ENCODE peak calls at places on chromosomes 3 and 15, in eight cellular contexts. X is prostate gland, M is sigmoid colon, R is fibroblast of lung, J is HFF-Myc, I is heart left ventricle, C is GM12865, F is cardiac muscle cell. P is an unnamed sample.

GRCh38 chr3:95134693-95135375 is 1072.0 kb downstream of the NSUN3 start:
- DNase-seq in R (no peak), J (no peak), I (no peak), X (no peak), C (no peak), M (no peak), F (no peak), P (peak; percentile 41)

GRCh38 chr15:55118341-55118740 is 78.4 kb downstream of the RSL24D1 start:
- DNase-seq in C (no peak), I (no peak), R (no peak), M (no peak), J (no peak), F (no peak), X (no peak), P (no peak)

GRCh38 chr3:111351334-111351733 is 190.7 kb upstream of the CD96 start:
- DNase-seq in M (no peak), J (no peak), C (no peak), I (no peak), R (no peak), F (no peak), X (no peak), P (no peak)

GRCh38 chr15:98996169-98996568 is 11.4 kb downstream of the PGPEP1L start:
- DNase-seq in C (peak; percentile 72), F (no peak), J (no peak), R (no peak), M (no peak), I (no peak), X (no peak), P (no peak)

GRCh38 chr3:1444196-1444595 is 351.4 kb downstream of the CNTN6 start:
- DNase-seq in F (no peak), M (no peak), R (no peak), J (no peak), C (no peak), X (no peak), I (no peak), P (no peak)

GRCh38 chr3:58963928-58964497 is 85.8 kb downstream of the CFAP20DC start:
- DNase-seq in F (no peak), C (no peak), I (no peak), X (no peak), J (no peak), M (no peak), R (peak; percentile 43), P (no peak)

GRCh38 chr3:51937014-51937413 is 4.7 kb downstream of the RRP9 start:
- DNase-seq in F (no peak), J (no peak), R (peak; percentile 18), M (peak; percentile 62), X (no peak), C (no peak), I (no peak), P (no peak)

GRCh38 chr3:49422379-49423248 is at the start of gene AMT:
- DNase-seq in R (no peak), X (no peak), C (no peak), I (peak; percentile 72), M (no peak), J (no peak), F (peak; percentile 43), P (no peak)

GRCh38 chr3:43362183-43362582 is 75.8 kb downstream of the SNRK start:
- DNase-seq in C (no peak), J (no peak), F (no peak), X (no peak), M (no peak), I (no peak), R (no peak), P (no peak)

GRCh38 chr3:36900474-36901443 is 44.1 kb downstream of the TRANK1 start:
- DNase-seq in I (no peak), M (no peak), R (no peak), J (no peak), X (no peak), C (no peak), F (no peak), P (no peak)

GRCh38 chr3:42749025-42749752 is 23.9 kb downstream of the CCDC13 start:
- DNase-seq in R (no peak), M (peak; percentile 89), F (no peak), J (no peak), C (no peak), I (no peak), X (no peak), P (no peak)

GRCh38 chr3:163684651-163685050 is 1393.6 kb downstream of the SI start:
- DNase-seq in I (no peak), J (no peak), F (no peak), M (no peak), R (no peak), X (no peak), C (no peak), P (no peak)

GRCh38 chr15:40283615-40284306 is 897 bp upstream of the ANKRD63 start:
- DNase-seq in X (no peak), J (no peak), M (no peak), C (no peak), F (no peak), R (no peak), I (peak; percentile 20), P (no peak)

GRCh38 chr15:28114721-28115622 is 15.9 kb upstream of the OCA2 start:
- DNase-seq in I (no peak), M (peak; percentile 61), X (no peak), J (no peak), C (no peak), F (peak; percentile 57), R (no peak), P (no peak)

GRCh38 chr3:95319921-95320494 is 1257.1 kb downstream of the NSUN3 start:
- DNase-seq in I (no peak), J (no peak), C (no peak), X (no peak), F (no peak), M (no peak), R (no peak), P (no peak)

GRCh38 chr15:50307799-50308198 is 42.3 kb upstream of the HDC start:
- DNase-seq in I (no peak), C (no peak), M (no peak), J (no peak), F (no peak), R (no peak), X (no peak), P (no peak)

DNA sequence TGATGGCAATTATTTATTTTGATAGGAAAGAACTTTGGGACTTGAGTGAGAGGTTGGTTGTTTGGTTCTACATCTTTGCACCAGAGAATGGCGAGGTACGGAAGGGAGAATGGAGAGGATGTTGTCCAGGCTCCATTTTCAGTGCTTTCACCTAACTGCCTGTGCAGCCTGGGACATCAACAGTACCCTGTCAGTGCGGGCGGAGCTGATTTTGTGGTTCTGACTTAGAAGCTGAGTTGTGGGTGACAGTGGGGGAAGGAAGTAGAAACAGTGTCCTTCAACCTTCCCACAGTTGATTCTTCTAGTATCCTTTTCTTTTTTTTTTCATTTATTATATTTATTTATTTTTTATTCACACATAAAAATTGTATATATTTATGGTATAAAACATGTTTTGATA is 95.3 kb downstream of the TIGIT start:
- DNase-seq in C (no peak), M (no peak), R (no peak), I (no peak), J (no peak), F (no peak), X (no peak), P (no peak)
- TF ChIP-seq CTCF in C (no peak), M (no peak), R (no peak), I (no peak), J (no peak), F (no peak), X (no peak), P (no peak)

GRCh38 chr3:155619118-155619915 is 125.6 kb downstream of the PLCH1 start:
- DNase-seq in C (no peak), I (no peak), R (no peak), J (no peak), F (no peak), X (no peak), M (no peak), P (no peak)
- H3K4me3 ChIP-seq in C (no peak overlapping the region), I (no peak overlapping the region), R (no peak overlapping the region), J (no peak overlapping the region), F (no peak overlapping the region), X (no peak overlapping the region), M (no peak overlapping the region), P (no peak overlapping the region)

GRCh38 chr15:32657198-32657886 is 15.8 kb downstream of the SCG5 start:
- DNase-seq in C (no peak), M (no peak), J (no peak), R (no peak), X (peak; percentile 84), I (no peak), F (no peak), P (no peak)
- TF ChIP-seq CTCF in C (no peak), M (no peak), J (no peak), R (peak; percentile 32), X (peak; percentile 56), I (no peak), F (no peak), P (peak; percentile 15)

DNA sequence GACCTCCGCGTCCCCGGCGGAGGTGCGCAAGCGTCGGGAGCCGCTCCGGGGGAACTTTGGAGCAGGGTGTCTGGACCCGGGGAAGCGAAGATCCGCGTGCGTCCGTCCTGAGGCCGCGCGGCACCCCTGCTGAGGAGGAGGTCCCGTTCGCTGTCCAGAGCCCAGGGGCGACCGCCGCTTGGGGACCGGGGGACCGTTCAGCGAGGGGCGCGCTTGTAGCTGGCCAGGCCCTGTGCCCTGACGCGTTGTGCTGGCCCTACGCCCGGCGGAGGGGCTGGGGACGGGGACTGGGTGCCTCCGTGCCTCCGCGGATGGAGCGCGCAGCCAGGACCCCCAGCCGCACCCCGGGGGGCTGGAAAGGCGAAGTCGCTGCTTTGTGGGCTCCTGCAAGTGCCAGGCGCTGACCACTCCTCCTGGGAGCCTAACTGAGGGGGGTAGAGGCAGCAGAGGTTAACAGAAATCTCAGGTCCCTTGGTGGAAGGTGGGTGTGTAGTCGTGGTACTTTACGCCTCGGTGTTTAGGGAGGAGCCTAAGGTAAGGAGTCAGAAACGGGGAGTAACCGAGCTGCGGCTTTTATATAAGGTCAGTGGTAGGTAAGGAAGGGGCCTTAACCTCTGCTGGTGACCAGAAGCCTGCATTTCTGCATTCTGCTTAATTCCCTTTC is at the start of gene PPARG:
- DNase-seq in M (no peak), J (no peak), C (no peak), F (peak; percentile 65), I (peak; percentile 40), X (peak; percentile 20), R (peak; percentile 66), P (no peak)
- H3K4me3 ChIP-seq in M (peak within 1 kb of the TSS; percentile 62), J (peak within 1 kb of the TSS; percentile 65), C (no peak within 1 kb of the TSS), F (peak within 1 kb of the TSS; percentile 51), I (peak within 1 kb of the TSS; percentile 89), X (peak within 1 kb of the TSS; percentile 63), R (peak within 1 kb of the TSS; percentile 56), P (peak within 1 kb of the TSS; percentile 72)

GRCh38 chr3:94081880-94082279 is 19.0 kb downstream of the NSUN3 start:
- DNase-seq in R (no peak), M (no peak), I (no peak), C (no peak), J (no peak), F (no peak), X (no peak), P (no peak)
- TF ChIP-seq CTCF in R (no peak), M (no peak), I (no peak), C (no peak), J (no peak), F (no peak), X (no peak), P (no peak)

GRCh38 chr15:88401972-88402656 is 65.1 kb downstream of the MRPL46 start:
- DNase-seq in C (peak; percentile 6), J (no peak), F (no peak), M (no peak), X (no peak), R (no peak), I (peak; percentile 76), P (no peak)
- H3K4me3 ChIP-seq in C (no peak overlapping the region), J (no peak overlapping the region), F (no peak overlapping the region), M (no peak overlapping the region), X (no peak overlapping the region), R (no peak overlapping the region), I (peak overlapping the region; percentile 5), P (no peak overlapping the region)

P was measured in epithelial cell of proximal tubule.